ENCODE peak calls at places on chromosomes 11 and 22, in four cellular contexts. B, K, L and W are unnamed samples.

GRCh38 chr11:93507517-93507916 is 35.7 kb downstream of the SMCO4 start:
- DNase-seq in B (no peak), K (no peak), L (no peak), W (no peak)

GRCh38 chr11:11843233-11843632 is 1.5 kb downstream of the USP47 start:
- DNase-seq in B (no peak), K (no peak), L (peak; percentile 69), W (no peak)

GRCh38 chr11:112408551-112408950 is 147.9 kb upstream of the PLET1 start:
- DNase-seq in B (no peak), K (no peak), L (no peak), W (no peak)

GRCh38 chr11:27700351-27701261 is at the start of gene BDNF:
- DNase-seq in B (peak; percentile 9), K (no peak), L (no peak), W (no peak)

GRCh38 chr22:26656896-26657851 is at the start of gene MIAT:
- DNase-seq in B (peak; percentile 64), K (no peak), L (peak; percentile 37), W (no peak)

GRCh38 chr11:1844221-1845094 is 5.7 kb downstream of the TNNI2 start:
- DNase-seq in B (peak; percentile 67), K (no peak), L (peak; percentile 88), W (no peak)

GRCh38 chr22:21760640-21761039 is 25.0 kb upstream of the YPEL1 start:
- DNase-seq in B (no peak), K (no peak), L (no peak), W (no peak)

GRCh38 chr11:116472661-116473060 is 300.1 kb downstream of the BUD13 start:
- DNase-seq in B (no peak), K (no peak), L (no peak), W (no peak)

GRCh38 chr11:109859325-109859724 is 233.9 kb upstream of the ZC3H12C start:
- DNase-seq in B (no peak), K (peak; percentile 95), L (peak; percentile 22), W (no peak)

GRCh38 chr11:63698976-63699733 is 17.9 kb downstream of the RTN3 start:
- DNase-seq in B (peak; percentile 18), K (no peak), L (peak; percentile 37), W (no peak)

GRCh38 chr11:121522043-121522941 is 69.5 kb upstream of the SORL1-AS1 start:
- DNase-seq in B (no peak), K (no peak), L (no peak), W (peak; percentile 67)

GRCh38 chr22:31790240-31790639 is 36.4 kb downstream of the DEPDC5 start:
- DNase-seq in B (no peak), K (no peak), L (no peak), W (no peak)

GRCh38 chr22:42716649-42717127 is 4.0 kb downstream of the A4GALT start:
- DNase-seq in B (peak; percentile 50), K (no peak), L (no peak), W (no peak)

GRCh38 chr11:46183819-46184218 is 62.6 kb upstream of the PHF21A start:
- DNase-seq in B (no peak), K (no peak), L (no peak), W (no peak)

GRCh38 chr11:62806611-62807121 is 1.4 kb upstream of the NXF1 start:
- DNase-seq in B (peak; percentile 10), K (no peak), L (peak; percentile 31), W (no peak)

GRCh38 chr11:11261629-11262028 is 91.4 kb downstream of the CSNK2A3 start:
- DNase-seq in B (no peak), K (no peak), L (no peak), W (no peak)

GRCh38 chr11:102306048-102306575 is 11.2 kb upstream of the BIRC3 start:
- DNase-seq in B (peak; percentile 83), K (no peak), L (no peak), W (no peak)

GRCh38 chr22:22210375-22210774 is 34.2 kb upstream of the VPREB1 start:
- DNase-seq in B (no peak), K (peak; percentile 22), L (no peak), W (no peak)

GRCh38 chr22:46639843-46640242 is 19.7 kb downstream of the GRAMD4 start:
- DNase-seq in B (no peak), K (no peak), L (no peak), W (no peak)

GRCh38 chr11:116610190-116610589 is 162.6 kb downstream of the BUD13 start:
- DNase-seq in B (no peak), K (no peak), L (no peak), W (peak; percentile 90)

GRCh38 chr11:13826505-13827278 is 135.8 kb upstream of the SPON1 start:
- DNase-seq in B (no peak), K (no peak), L (peak; percentile 67), W (no peak)

GRCh38 chr22:46684706-46685105 is 53.3 kb downstream of the CERK start:
- DNase-seq in B (peak; percentile 36), K (no peak), L (no peak), W (no peak)

GRCh38 chr11:58525037-58525614 is 17.2 kb upstream of the OR5B21 start:
- DNase-seq in B (no peak), K (no peak), L (no peak), W (no peak)

GRCh38 chr11:66510271-66510989 is at the start of gene BBS1:
- DNase-seq in B (peak; percentile 89), K (peak; percentile 52), L (peak; percentile 88), W (no peak)
- TF ChIP-seq POLR2AphosphoS5 in B (peak; percentile 52), K (peak; percentile 86), L (no peak), W (peak; percentile 83)

GRCh38 chr22:29382575-29383328 is 5.6 kb downstream of the AP1B1 start:
- DNase-seq in B (peak; percentile 67), K (no peak), L (peak; percentile 36), W (no peak)

GRCh38 chr22:29385305-29385704 is 3.1 kb downstream of the AP1B1 start:
- DNase-seq in B (no peak), K (no peak), L (no peak), W (no peak)

GRCh38 chr22:29385748-29386147 is 2.6 kb downstream of the AP1B1 start:
- DNase-seq in B (peak; percentile 44), K (no peak), L (no peak), W (no peak)

GRCh38 chr22:29380856-29381255 is 7.5 kb downstream of the AP1B1 start:
- DNase-seq in B (no peak), K (no peak), L (no peak), W (no peak)

DNA sequence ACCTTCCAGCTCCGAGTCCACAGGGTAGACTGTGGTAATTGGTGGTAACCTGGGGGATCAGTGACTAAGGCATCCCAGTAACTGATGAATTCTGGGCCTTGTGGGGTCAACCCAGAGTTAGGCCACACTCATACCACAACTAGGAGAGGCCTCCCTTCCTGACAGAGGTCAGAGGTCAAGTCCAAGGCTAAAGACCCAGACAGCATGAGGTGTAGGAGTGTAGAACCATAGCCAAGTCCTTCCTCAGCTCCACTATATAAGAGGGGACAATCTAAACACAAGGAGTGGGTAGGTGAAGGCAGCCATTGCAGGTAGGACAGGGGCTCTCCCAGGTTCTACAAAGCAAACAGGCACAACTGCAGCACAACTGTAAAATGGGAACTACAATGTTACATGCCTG is 4.6 kb downstream of the AP1B1 start:
- DNase-seq in B (no peak), K (no peak), L (peak; percentile 40), W (no peak)
- H3K27ac ChIP-seq in B (peak overlapping the region; percentile 11), K (no peak overlapping the region), L (peak overlapping the region; percentile 51), W (no peak overlapping the region)

GRCh38 chr11:68125164-68125563 is 4.0 kb upstream of the CHKA start:
- DNase-seq in B (no peak), K (no peak), L (no peak), W (no peak)

GRCh38 chr11:68122936-68123539 is 1.9 kb upstream of the CHKA start:
- DNase-seq in B (peak; percentile 81), K (peak; percentile 41), L (no peak), W (no peak)

GRCh38 chr11:68128682-68129327 is 7.6 kb upstream of the CHKA start:
- DNase-seq in B (peak; percentile 68), K (no peak), L (peak; percentile 76), W (no peak)

GRCh38 chr11:68130121-68130520 is 8.9 kb upstream of the CHKA start:
- DNase-seq in B (no peak), K (no peak), L (no peak), W (no peak)

DNA sequence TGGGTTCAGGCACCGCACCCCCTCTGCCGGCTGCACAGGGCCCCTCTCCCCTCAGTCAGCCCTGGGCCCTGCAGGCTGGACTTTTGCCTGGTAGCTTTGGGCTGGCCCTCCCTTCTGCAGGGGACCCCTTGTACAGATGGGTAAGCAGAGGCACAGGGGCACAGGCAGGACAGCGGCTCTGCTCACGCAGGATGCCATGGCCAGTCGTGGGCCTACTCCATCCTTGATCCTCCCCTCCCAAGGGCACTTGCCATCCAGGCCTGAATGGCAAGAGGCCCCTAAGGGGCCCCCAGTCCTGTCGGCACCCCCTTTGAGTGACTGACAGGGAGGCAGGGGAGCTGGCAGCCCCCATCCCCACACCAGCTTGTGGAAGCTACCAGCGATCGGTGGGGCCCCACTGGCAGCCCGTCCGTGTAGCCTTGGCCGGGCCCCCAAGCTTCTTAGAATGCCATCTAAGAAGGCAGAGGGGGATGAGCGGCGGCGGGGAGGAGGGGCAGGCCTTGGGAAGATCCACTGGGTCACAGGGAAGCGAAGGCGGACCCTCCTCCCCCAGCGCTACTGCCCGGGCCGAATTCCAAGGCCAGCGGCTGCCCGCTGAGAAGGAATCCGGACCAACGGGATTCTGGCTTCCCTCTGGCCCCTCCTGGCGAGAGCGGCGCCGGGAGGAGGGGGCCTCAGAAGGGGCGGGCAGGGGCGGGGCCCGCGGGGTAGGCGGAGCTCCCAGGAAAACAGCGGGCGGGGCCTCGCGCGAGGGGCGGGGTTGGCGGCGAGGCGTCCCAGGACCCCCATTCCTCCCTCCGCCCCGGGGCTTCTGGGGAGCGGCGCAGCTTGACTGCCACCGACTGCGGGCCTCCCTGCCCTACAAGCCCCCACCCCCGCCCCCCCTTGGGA is 6.8 kb upstream of the CHKA start:
- DNase-seq in B (peak; percentile 50), K (peak; percentile 22), L (peak; percentile 74), W (no peak)
- TF ChIP-seq POLR2AphosphoS5 in B (no peak), K (no peak), L (no peak), W (no peak)

DNA sequence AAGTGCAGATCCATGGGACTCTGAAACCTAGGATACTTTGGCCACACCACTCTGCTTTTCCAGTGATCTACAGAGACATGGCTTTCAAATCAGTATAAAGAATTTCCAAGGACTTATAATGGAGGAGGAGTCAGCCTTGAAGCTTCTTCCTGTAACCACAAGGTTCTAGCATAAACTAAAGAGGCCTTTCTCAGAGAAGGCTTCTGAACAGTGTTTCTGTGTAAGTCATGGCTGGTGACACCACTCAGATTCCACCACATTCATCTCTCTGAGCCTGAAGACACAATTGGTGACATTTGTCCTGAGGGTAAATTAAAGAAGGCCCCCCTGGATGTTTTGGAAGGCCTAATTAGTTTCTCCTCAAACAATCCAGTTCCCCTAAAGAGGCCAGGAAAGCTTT is 29.0 kb upstream of the ADORA2A start:
- DNase-seq in B (no peak), K (no peak), L (no peak), W (no peak)
- H3K27ac ChIP-seq in B (no peak overlapping the region), K (no peak overlapping the region), L (no peak overlapping the region), W (no peak overlapping the region)

DNA sequence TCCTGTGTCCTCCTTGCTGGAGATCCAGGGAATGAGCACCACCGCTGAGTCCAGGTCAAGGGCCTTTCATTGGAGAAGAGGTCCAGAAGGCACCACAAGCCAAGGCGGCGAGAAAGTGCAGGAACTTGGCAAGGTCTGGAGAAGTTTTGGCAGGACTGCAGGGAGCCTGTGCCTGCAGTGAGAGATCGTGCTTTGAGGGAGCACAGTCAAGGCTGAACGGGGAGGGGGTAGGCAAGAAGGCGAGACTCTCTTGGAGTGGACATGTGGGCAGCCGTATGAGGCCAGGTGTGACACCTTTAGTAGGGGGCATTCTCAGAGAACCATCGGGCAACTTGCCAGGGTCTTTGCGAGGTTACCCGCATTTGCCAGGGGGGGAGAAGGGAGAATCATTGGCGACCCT is 30.5 kb downstream of the LRRC10B start:
- DNase-seq in B (no peak), K (no peak), L (no peak), W (no peak)
- TF ChIP-seq POLR2AphosphoS5 in B (no peak), K (no peak), L (no peak), W (no peak)